ENCODE peak calls at places on chromosomes 12 and 14, in six cellular contexts. F, E, X, B, S and L are unnamed samples.
A peak's percentile ranks its signal among the peaks of the same experiment; 100 is the strongest.

GRCh38 chr14:99518441-99519346 is 37.5 kb downstream of the CCNK start:
- DNase-seq in F (no peak), E (peak; percentile 96), X (peak; percentile 85), B (peak; percentile 67), S (peak; percentile 30), L (no peak)

GRCh38 chr12:51192284-51192671 is 19.3 kb upstream of the TFCP2 start:
- DNase-seq in F (no peak), E (no peak), X (no peak), B (no peak), S (no peak), L (no peak)

GRCh38 chr14:42079911-42080310 is 473.2 kb downstream of the LRFN5 start:
- DNase-seq in F (no peak), E (no peak), X (no peak), B (no peak), S (no peak), L (no peak)

GRCh38 chr12:130521375-130522124 is 183.9 kb downstream of the PIWIL1 start:
- DNase-seq in F (no peak), E (no peak), X (no peak), B (no peak), S (no peak), L (no peak)

GRCh38 chr14:89348726-89349125 is 68.3 kb downstream of the FOXN3 start:
- DNase-seq in F (no peak), E (no peak), X (no peak), B (no peak), S (no peak), L (no peak)

GRCh38 chr12:27396416-27396815 is 50.1 kb upstream of the SMCO2 start:
- DNase-seq in F (no peak), E (no peak), X (no peak), B (no peak), S (no peak), L (no peak)

GRCh38 chr12:88993655-88994054 is 358.6 kb downstream of the DUSP6 start:
- DNase-seq in F (peak; percentile 48), E (no peak), X (no peak), B (no peak), S (peak; percentile 78), L (peak; percentile 56)

GRCh38 chr12:59600174-59600573 is 4.3 kb downstream of the SLC16A7 start:
- DNase-seq in F (peak; percentile 69), E (no peak), X (no peak), B (no peak), S (no peak), L (no peak)

GRCh38 chr12:2960996-2961616 is 1.9 kb downstream of the TEAD4 start:
- DNase-seq in F (no peak), E (no peak), X (no peak), B (no peak), S (peak; percentile 26), L (no peak)

GRCh38 chr12:88552672-88553079 is 27.6 kb downstream of the KITLG start:
- DNase-seq in F (peak; percentile 91), E (no peak), X (no peak), B (no peak), S (peak; percentile 57), L (no peak)

GRCh38 chr12:7959278-7960063 is 23.5 kb upstream of the SLC2A3 start:
- DNase-seq in F (no peak), E (peak; percentile 78), X (peak; percentile 30), B (peak; percentile 25), S (peak; percentile 15), L (no peak)

GRCh38 chr12:120680165-120680738 is 6.7 kb upstream of the MLEC start:
- DNase-seq in F (no peak), E (no peak), X (no peak), B (no peak), S (no peak), L (no peak)

GRCh38 chr12:10567813-10568212 is 45.6 kb downstream of the MAGOHB start:
- DNase-seq in F (no peak), E (no peak), X (no peak), B (no peak), S (no peak), L (no peak)

GRCh38 chr12:104569348-104570173 is 112.8 kb downstream of the CHST11 start:
- DNase-seq in F (no peak), E (peak; percentile 67), X (peak; percentile 54), B (peak; percentile 21), S (no peak), L (no peak)

GRCh38 chr14:34181308-34181707 is 230.4 kb upstream of the EGLN3 start:
- DNase-seq in F (no peak), E (no peak), X (no peak), B (no peak), S (no peak), L (no peak)